ENCODE peak calls at places on chromosomes 4 and X, in five cellular contexts. Y, O, E, X and G are unnamed samples. For H3K4me1, the result is how much of the 10 kb centered on the place peaks cover.

GRCh38 chrX:129632443-129632842 is 22.3 kb downstream of the APLN start:
- DNase-seq in Y (no peak), O (no peak), E (no peak), X (no peak), G (no peak)

GRCh38 chrX:67724359-67725110 is 180.7 kb downstream of the AR start:
- DNase-seq in Y (no peak), O (no peak), E (no peak), X (no peak), G (peak)

GRCh38 chr4:40247350-40247749 is 50.5 kb downstream of the RHOH start:
- DNase-seq in Y (no peak), O (no peak), E (no peak), X (no peak), G (no peak)

GRCh38 chrX:112826020-112826419 is 14.6 kb downstream of the AMOT start:
- DNase-seq in Y (no peak), O (no peak), E (no peak), X (peak), G (no peak)

GRCh38 chr4:8010618-8011017 is 71.0 kb upstream of the AFAP1 start:
- DNase-seq in Y (peak), O (peak), E (no peak), X (peak), G (peak)

GRCh38 chrX:66074920-66075879 is 35.3 kb upstream of the VSIG4 start:
- DNase-seq in Y (peak), O (peak), E (no peak), X (no peak), G (no peak)

GRCh38 chrX:72351606-72352338 is 46.1 kb upstream of the CITED1 start:
- DNase-seq in Y (peak), O (no peak), E (no peak), X (no peak), G (peak)

GRCh38 chr4:25865586-25865985 is 2.8 kb upstream of the SEL1L3 start:
- DNase-seq in Y (no peak), O (peak), E (peak), X (no peak), G (no peak)

GRCh38 chrX:6968231-6968630 is 179.3 kb upstream of the STS start:
- DNase-seq in Y (no peak), O (no peak), E (no peak), X (no peak), G (no peak)

GRCh38 chrX:20665441-20665840 is 398.7 kb upstream of the RPS6KA3 start:
- DNase-seq in Y (no peak), O (no peak), E (no peak), X (no peak), G (no peak)

GRCh38 chr4:184348311-184349233 is 125.8 kb downstream of the IRF2 start:
- DNase-seq in Y (no peak), O (peak), E (peak), X (peak), G (no peak)

GRCh38 chr4:101086801-101087586 is 260.3 kb downstream of the PPP3CA start:
- DNase-seq in Y (no peak), O (no peak), E (no peak), X (no peak), G (no peak)

GRCh38 chr4:164081801-164082200 is 587.3 kb downstream of the TMA16 start:
- DNase-seq in Y (no peak), O (no peak), E (no peak), X (no peak), G (no peak)

GRCh38 chr4:81988178-81988577 is 385.6 kb downstream of the HNRNPD start:
- DNase-seq in Y (no peak), O (no peak), E (no peak), X (no peak), G (no peak)

GRCh38 chrX:55026840-55027239 is 3.9 kb downstream of the ALAS2 start:
- DNase-seq in Y (no peak), O (no peak), E (no peak), X (no peak), G (no peak)

GRCh38 chr4:149997881-149998421 is 80.3 kb upstream of the DCLK2 start:
- DNase-seq in Y (no peak), O (peak), E (no peak), X (peak), G (no peak)

GRCh38 chrX:334331-334891 is 15.8 kb upstream of the GTPBP6 start:
- DNase-seq in Y (no peak), O (no peak), E (no peak), X (no peak), G (no peak)

GRCh38 chr4:139666735-139667266 is 1.2 kb downstream of the MGST2 start:
- DNase-seq in Y (no peak), O (peak), E (peak), X (peak), G (peak)

GRCh38 chr4:102525099-102525498 is 23.9 kb downstream of the NFKB1 start:
- DNase-seq in Y (no peak), O (no peak), E (no peak), X (peak), G (no peak)

DNA sequence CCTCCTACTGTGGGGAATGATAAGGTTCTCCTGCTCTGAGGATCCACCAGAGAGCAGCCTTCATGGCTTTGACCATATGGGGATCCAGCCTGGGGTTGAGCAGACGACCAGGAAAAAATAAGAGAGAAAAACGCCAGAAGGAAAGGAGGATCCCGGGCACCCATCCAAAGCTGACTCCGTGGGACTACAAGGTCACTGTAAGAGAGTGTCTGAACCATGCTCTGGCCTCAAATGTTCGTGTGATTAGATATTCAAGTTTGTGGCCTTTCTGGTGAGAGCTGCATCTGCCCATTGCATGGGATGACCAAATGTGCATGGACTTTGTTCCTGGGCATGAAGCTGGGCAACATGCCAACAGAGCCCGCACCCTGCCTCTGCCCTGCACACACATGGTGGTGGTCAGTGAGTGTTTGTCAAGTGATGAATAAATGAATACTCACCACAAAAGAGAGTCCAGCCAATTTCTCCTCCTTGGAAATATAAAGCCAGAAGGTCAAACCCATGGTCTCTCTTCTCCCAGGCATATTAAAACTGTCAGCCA is 346.0 kb upstream of the GATB start:
- DNase-seq in Y (no peak), O (no peak), E (no peak), X (no peak), G (no peak)
- TF ChIP-seq CTCF in Y (no peak), O (no peak), E (no peak), X (no peak), G (no peak)

DNA sequence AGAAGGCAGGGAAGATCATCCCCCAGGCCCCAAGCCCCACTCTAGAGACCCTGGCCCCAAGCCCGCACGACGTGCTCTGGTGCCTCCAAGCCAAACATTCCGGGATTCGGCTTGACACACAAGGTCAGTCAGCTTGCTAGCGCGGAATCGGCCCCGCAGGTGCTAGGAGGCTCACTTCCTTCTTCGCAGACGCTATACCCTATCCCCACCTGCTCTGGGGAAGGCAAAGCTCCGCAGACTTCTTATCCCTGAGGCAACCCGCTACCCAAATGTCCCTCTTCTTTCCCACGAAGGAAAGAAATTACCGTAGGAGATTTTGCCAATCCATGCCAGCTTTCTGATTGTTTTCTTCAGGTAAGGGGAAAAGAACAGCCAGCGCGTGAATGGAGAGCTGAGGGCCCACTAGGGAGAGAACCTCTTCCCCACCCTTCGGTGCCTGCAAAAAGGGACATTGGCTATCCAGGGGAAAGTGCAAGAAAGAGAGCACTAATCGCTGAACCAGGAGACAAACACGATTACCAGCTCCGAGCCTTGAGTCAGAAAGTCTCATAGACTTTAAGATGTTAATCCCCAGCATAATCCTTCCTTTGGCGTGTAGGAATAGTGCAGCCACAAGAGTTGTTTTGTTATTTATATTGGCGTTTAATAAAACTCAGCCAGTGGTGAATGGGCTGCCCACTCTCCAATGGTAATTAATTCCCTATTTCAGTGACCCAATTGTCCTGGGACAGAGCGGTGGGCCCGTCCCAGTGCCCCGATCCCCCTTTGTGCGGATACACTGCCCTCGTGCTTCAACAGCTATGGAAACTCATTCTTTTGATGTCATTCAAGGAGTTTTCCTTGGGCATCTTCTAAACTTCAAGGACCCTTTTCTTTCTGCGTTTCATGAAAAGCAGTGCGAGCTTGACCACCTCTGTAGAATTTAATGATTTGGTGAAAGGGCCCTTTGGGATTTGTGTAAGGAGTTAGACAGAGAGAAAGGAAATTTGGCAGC is 5.4 kb upstream of the NEUROG2 start:
- DNase-seq in Y (no peak), O (no peak), E (peak), X (no peak), G (no peak)
- H3K4me1 ChIP-seq in Y (under half), O (under half), E (under half), X (under half), G (under half)

DNA sequence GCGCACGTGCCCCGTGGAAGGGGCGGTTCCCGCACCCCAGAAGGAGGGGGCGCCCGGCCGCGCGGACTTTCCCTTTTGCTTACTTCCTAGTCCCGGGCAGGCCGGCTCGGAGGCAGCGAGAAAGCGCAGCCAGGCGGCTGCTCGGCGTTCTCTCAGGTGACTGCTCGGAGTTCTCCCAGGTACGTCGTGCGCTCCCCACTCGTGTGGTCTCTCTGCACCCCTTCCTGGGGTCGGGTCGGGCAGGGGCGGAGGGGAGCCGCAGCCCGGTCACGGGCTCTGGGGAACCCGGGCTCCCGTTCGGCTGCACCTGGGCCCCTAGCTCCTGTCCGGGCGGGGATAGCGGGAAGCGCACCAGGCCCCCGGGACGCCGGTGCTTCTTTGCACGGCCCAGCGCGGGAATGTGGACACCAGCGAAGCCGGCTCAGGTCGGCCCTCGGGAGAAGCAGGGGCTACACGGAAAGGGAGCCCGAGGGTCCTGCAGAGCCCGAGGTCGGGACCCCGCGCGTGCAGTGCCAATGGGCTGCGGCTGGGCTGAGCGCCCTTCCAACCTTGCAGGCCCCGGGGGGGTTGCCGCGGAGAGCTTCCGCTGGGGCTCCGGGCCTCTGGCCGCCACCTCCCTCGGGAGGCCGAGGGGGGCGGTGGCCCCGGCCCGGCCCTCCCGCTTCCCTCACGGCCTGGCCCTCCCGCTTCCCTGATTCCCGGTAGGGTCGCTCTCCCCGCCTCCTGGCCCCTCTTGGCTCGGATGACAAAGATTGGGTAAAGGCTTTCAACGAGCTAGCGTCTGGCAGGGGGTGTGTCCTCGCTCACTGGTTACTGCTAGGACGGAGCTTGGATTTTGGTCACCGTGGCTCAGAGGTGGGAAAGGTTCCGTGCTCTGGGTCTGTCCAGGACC is at the start of gene TLR2:
- DNase-seq in Y (peak), O (peak), E (peak), X (no peak), G (peak)
- TF ChIP-seq CTCF in Y (no peak), O (no peak), E (no peak), X (no peak), G (peak)

GRCh38 chr4:53007024-53007423 is 144.9 kb downstream of the RASL11B start:
- DNase-seq in Y (no peak), O (no peak), E (no peak), X (no peak), G (no peak)
- H3K4me1 ChIP-seq in Y (under half), O (under half), E (under half), X (under half), G (under half)

GRCh38 chr4:172596206-172596605 is 572.4 kb upstream of the GALNT7 start:
- DNase-seq in Y (no peak), O (no peak), E (no peak), X (no peak), G (no peak)
- TF ChIP-seq CTCF in Y (no peak), O (peak), E (peak), X (no peak), G (no peak)

GRCh38 chr4:37948542-37948941 is 11.7 kb upstream of the PTTG2 start:
- DNase-seq in Y (no peak), O (no peak), E (no peak), X (no peak), G (no peak)
- H3K4me1 ChIP-seq in Y (under half), O (under half), E (under half), X (under half), G (under half)